ENCODE peak calls at places on chromosome 3, in eight cellular contexts. X is endothelial cell of umbilical vein, N is transverse colon, H is body of pancreas, M is ovary, J is stomach, U is spleen, Y is HCT116. K is an unnamed sample.

GRCh38 chr3:71135373-71136088 is 448.0 kb downstream of the FOXP1 start:
- DNase-seq in X (no peak), N (no peak), H (peak; percentile 64), M (no peak), J (peak; percentile 72), U (no peak), Y (no peak), K (no peak)

GRCh38 chr3:194574639-194575483 is 58.4 kb downstream of the TMEM44 start:
- DNase-seq in X (no peak), N (no peak), H (no peak), M (no peak), J (no peak), U (no peak), Y (no peak), K (peak; percentile 75)

GRCh38 chr3:192449036-192449435 is 278.3 kb downstream of the FGF12 start:
- DNase-seq in X (no peak), N (no peak), H (no peak), M (no peak), J (no peak), U (no peak), Y (no peak), K (peak; percentile 1)

GRCh38 chr3:197522881-197523342 is 32.9 kb downstream of the BDH1 start:
- DNase-seq in X (no peak), N (no peak), H (no peak), M (no peak), J (no peak), U (no peak), Y (no peak), K (no peak)

GRCh38 chr3:171874879-171875278 is 31.7 kb downstream of the TMEM212 start:
- DNase-seq in X (no peak), N (no peak), H (no peak), M (no peak), J (no peak), U (no peak), Y (no peak), K (no peak)

GRCh38 chr3:11717768-11718581 is 74.3 kb upstream of the VGLL4 start:
- DNase-seq in X (peak; percentile 78), N (no peak), H (peak; percentile 12), M (peak; percentile 34), J (no peak), U (no peak), Y (no peak), K (no peak)

GRCh38 chr3:8755097-8755496 is 14.3 kb downstream of the OXTR start:
- DNase-seq in X (no peak), N (no peak), H (no peak), M (no peak), J (no peak), U (no peak), Y (no peak), K (no peak)

GRCh38 chr3:4314688-4315087 is 11.5 kb downstream of the SETMAR start:
- DNase-seq in X (no peak), N (no peak), H (no peak), M (no peak), J (no peak), U (no peak), Y (no peak), K (peak; percentile 12)

GRCh38 chr3:58217209-58217811 is 6.5 kb upstream of the DNASE1L3 start:
- DNase-seq in X (peak; percentile 77), N (peak; percentile 73), H (peak; percentile 77), M (peak; percentile 61), J (peak; percentile 77), U (peak; percentile 88), Y (peak; percentile 90), K (peak; percentile 73)

GRCh38 chr3:190972840-190973270 is 110.4 kb upstream of the GMNC start:
- DNase-seq in X (no peak), N (no peak), H (no peak), M (no peak), J (no peak), U (no peak), Y (no peak), K (no peak)

GRCh38 chr3:74349035-74349434 is 265.4 kb downstream of the CNTN3 start:
- DNase-seq in X (no peak), N (no peak), H (no peak), M (no peak), J (no peak), U (no peak), Y (no peak), K (no peak)

GRCh38 chr3:126134219-126134975 is 46.0 kb downstream of the ALDH1L1 start:
- DNase-seq in X (peak; percentile 42), N (peak; percentile 65), H (peak; percentile 73), M (peak; percentile 78), J (peak; percentile 60), U (peak; percentile 80), Y (peak; percentile 39), K (peak; percentile 50)

GRCh38 chr3:158718490-158719170 is 13.6 kb downstream of the RARRES1 start:
- DNase-seq in X (peak; percentile 95), N (peak; percentile 35), H (no peak), M (no peak), J (no peak), U (no peak), Y (peak; percentile 73), K (no peak)

GRCh38 chr3:98791341-98792325 is 28.5 kb downstream of the ST3GAL6 start:
- DNase-seq in X (peak; percentile 82), N (no peak), H (no peak), M (no peak), J (no peak), U (no peak), Y (no peak), K (no peak)

GRCh38 chr3:31295150-31295765 is 237.5 kb upstream of the STT3B start:
- DNase-seq in X (no peak), N (no peak), H (no peak), M (no peak), J (no peak), U (no peak), Y (no peak), K (no peak)

GRCh38 chr3:72137865-72138861 is 353.2 kb upstream of the PROK2 start:
- DNase-seq in X (no peak), N (no peak), H (no peak), M (no peak), J (no peak), U (no peak), Y (no peak), K (no peak)

GRCh38 chr3:39104961-39105686 is 2.3 kb downstream of the GORASP1 start:
- DNase-seq in X (no peak), N (no peak), H (peak; percentile 51), M (no peak), J (no peak), U (no peak), Y (no peak), K (no peak)

GRCh38 chr3:114328345-114328744 is 34.5 kb downstream of the TIGIT start:
- DNase-seq in X (no peak), N (no peak), H (no peak), M (no peak), J (no peak), U (no peak), Y (no peak), K (no peak)

GRCh38 chr3:152198655-152199054 is 70.1 kb upstream of the MBNL1 start:
- DNase-seq in X (no peak), N (no peak), H (no peak), M (no peak), J (no peak), U (no peak), Y (no peak), K (peak; percentile 55)

GRCh38 chr3:184778426-184779332 is 33.3 kb upstream of the VPS8 start:
- DNase-seq in X (no peak), N (no peak), H (no peak), M (peak; percentile 7), J (no peak), U (peak; percentile 69), Y (no peak), K (no peak)

GRCh38 chr3:134608957-134609525 is 41.8 kb downstream of the KY start:
- DNase-seq in X (no peak), N (no peak), H (no peak), M (no peak), J (no peak), U (no peak), Y (no peak), K (no peak)

GRCh38 chr3:69809076-69809835 is 70.0 kb downstream of the MITF start:
- DNase-seq in X (peak; percentile 12), N (no peak), H (no peak), M (no peak), J (no peak), U (no peak), Y (no peak), K (peak; percentile 18)

GRCh38 chr3:27943106-27943505 is 221.0 kb upstream of the EOMES start:
- DNase-seq in X (no peak), N (no peak), H (peak; percentile 35), M (no peak), J (no peak), U (no peak), Y (peak; percentile 29), K (no peak)

GRCh38 chr3:156388469-156389150 is 166.3 kb downstream of the SSR3 start:
- DNase-seq in X (peak; percentile 17), N (no peak), H (no peak), M (no peak), J (no peak), U (no peak), Y (no peak), K (no peak)

GRCh38 chr3:114872588-114872987 is 274.5 kb downstream of the ZBTB20 start:
- DNase-seq in X (no peak), N (no peak), H (no peak), M (no peak), J (no peak), U (no peak), Y (no peak), K (no peak)

GRCh38 chr3:6717026-6717943 is 143.6 kb upstream of the GRM7 start:
- DNase-seq in X (no peak), N (no peak), H (no peak), M (no peak), J (no peak), U (no peak), Y (no peak), K (no peak)

GRCh38 chr3:139935866-139936817 is 1.2 kb downstream of the CLSTN2 start:
- DNase-seq in X (no peak), N (no peak), H (peak; percentile 58), M (peak; percentile 70), J (peak; percentile 26), U (no peak), Y (no peak), K (no peak)

GRCh38 chr3:135987647-135988046 is 22.1 kb downstream of the PPP2R3A start:
- DNase-seq in X (no peak), N (no peak), H (no peak), M (no peak), J (no peak), U (no peak), Y (no peak), K (no peak)
- TF ChIP-seq POLR2A in X (no peak), N (no peak), H (no peak), M (no peak), J (no peak), U (no peak), Y (no peak), K (no peak)

GRCh38 chr3:23945903-23946751 is 1.0 kb downstream of the NR1D2 start:
- DNase-seq in X (peak; percentile 98), N (peak; percentile 99), H (peak; percentile 99), M (peak; percentile 99), J (peak; percentile 99), U (peak; percentile 99), Y (peak; percentile 82), K (peak; percentile 98)
- TF ChIP-seq POLR2A in X (no peak), N (peak; percentile 77), H (peak; percentile 81), M (peak; percentile 68), J (no peak), U (no peak), Y (no peak), K (peak; percentile 61)

GRCh38 chr3:129576514-129577345 is 29.7 kb downstream of the PLXND1 start:
- DNase-seq in X (peak; percentile 37), N (peak; percentile 75), H (peak; percentile 71), M (no peak), J (peak; percentile 76), U (peak; percentile 94), Y (no peak), K (peak; percentile 17)
- TF ChIP-seq POLR2A in X (no peak), N (peak; percentile 14), H (peak; percentile 19), M (no peak), J (no peak), U (no peak), Y (no peak), K (no peak)

GRCh38 chr3:183099026-183099837 is at the start of gene MCCC1:
- DNase-seq in X (peak; percentile 98), N (peak; percentile 98), H (peak; percentile 99), M (peak; percentile 97), J (peak; percentile 98), U (peak; percentile 99), Y (peak; percentile 98), K (peak; percentile 98)
- TF ChIP-seq POLR2A in X (peak; percentile 69), N (peak; percentile 84), H (peak; percentile 98), M (peak; percentile 74), J (no peak), U (no peak), Y (peak; percentile 45), K (peak; percentile 93)